ENCODE peak calls at places on chromosome 12, in ten cellular contexts. U is H9, D is DND-41, Z is A549, I is GM23338, A is neural progenitor cell, L is K562, T is GM23248, C is PC-3, S is trophoblast cell. F is an unnamed sample.

GRCh38 chr12:62891805-62892549 is 43.0 kb downstream of the PPM1H start:
- DNase-seq in A (no peak), Z (no peak), L (no peak), I (no peak), C (no peak), S (peak; percentile 29), T (no peak), D (no peak), U (no peak), F (no peak)

GRCh38 chr12:109961201-109961600 is 35.0 kb downstream of the GIT2 start:
- DNase-seq in A (no peak), C (no peak), L (no peak), U (no peak), T (no peak), Z (no peak), D (no peak), I (no peak), S (no peak), F (no peak)

GRCh38 chr12:28127455-28127854 is 62.8 kb upstream of the CCDC91 start:
- DNase-seq in U (no peak), S (no peak), Z (no peak), L (no peak), I (no peak), C (peak; percentile 61), T (no peak), D (no peak), A (no peak), F (no peak)

GRCh38 chr12:46490635-46491034 is 118.1 kb upstream of the SLC38A2 start:
- DNase-seq in D (no peak), S (no peak), I (no peak), Z (no peak), A (no peak), T (peak; percentile 62), L (no peak), C (peak; percentile 36), U (no peak), F (peak; percentile 20)

GRCh38 chr12:25677180-25677937 is 124.3 kb upstream of the LMNTD1 start:
- DNase-seq in S (peak; percentile 81), U (no peak), A (no peak), C (peak; percentile 46), D (no peak), T (peak; percentile 37), L (no peak), Z (peak; percentile 13), I (no peak), F (no peak)

GRCh38 chr12:127811988-127812387 is 455.0 kb upstream of the TMEM132C start:
- DNase-seq in D (no peak), I (peak; percentile 4), U (peak; percentile 43), L (no peak), C (no peak), A (peak; percentile 45), S (no peak), T (peak; percentile 94), Z (no peak), F (no peak)

GRCh38 chr12:49565119-49565955 is 2.6 kb downstream of the MCRS1 start:
- DNase-seq in A (no peak), T (no peak), U (no peak), C (no peak), Z (no peak), L (no peak), S (no peak), D (no peak), I (no peak), F (no peak)

GRCh38 chr12:53795927-53796326 is 44.1 kb upstream of the CISTR start:
- DNase-seq in S (no peak), Z (no peak), T (no peak), L (no peak), I (no peak), C (no peak), U (no peak), A (peak; percentile 8), D (no peak), F (no peak)

GRCh38 chr12:6377667-6377994 is 2.3 kb upstream of the SCNN1A start:
- DNase-seq in S (no peak), L (no peak), U (peak; percentile 32), D (no peak), C (no peak), T (no peak), Z (peak; percentile 51), A (no peak), I (no peak), F (no peak)

GRCh38 chr12:67222302-67222701 is 46.9 kb upstream of the CAND1 start:
- DNase-seq in S (peak; percentile 13), U (no peak), D (no peak), L (no peak), I (peak; percentile 75), T (peak; percentile 44), A (peak; percentile 41), C (peak; percentile 63), Z (peak; percentile 38), F (no peak)

GRCh38 chr12:11668611-11669010 is 19.1 kb downstream of the ETV6 start:
- DNase-seq in S (no peak), D (no peak), L (no peak), A (no peak), C (peak; percentile 3), T (no peak), Z (no peak), I (no peak), U (no peak), F (no peak)

GRCh38 chr12:63876980-63877379 is 32.5 kb downstream of the SRGAP1 start:
- DNase-seq in A (no peak), C (no peak), Z (peak; percentile 26), I (no peak), S (peak; percentile 11), D (no peak), T (no peak), L (no peak), U (no peak), F (no peak)

GRCh38 chr12:10372534-10372931 is 17.3 kb downstream of the KLRK1 start:
- DNase-seq in I (no peak), T (no peak), L (no peak), Z (no peak), D (no peak), S (no peak), A (no peak), C (no peak), U (no peak), F (no peak)
- H3K4me2 ChIP-seq in I (peak overlapping the region; percentile 66), T (no peak overlapping the region), L (no peak overlapping the region), Z (peak overlapping the region; percentile 54), D (no peak overlapping the region), S (no peak overlapping the region), A (no peak overlapping the region), C (no peak overlapping the region), U (no peak overlapping the region), F (no peak overlapping the region)

GRCh38 chr12:29578731-29579130 is 81.2 kb upstream of the OVCH1 start:
- DNase-seq in C (peak; percentile 59), S (no peak), T (peak; percentile 5), Z (no peak), D (no peak), I (no peak), U (no peak), L (no peak), A (no peak), F (peak; percentile 22)

GRCh38 chr12:29578070-29578469 is 80.6 kb upstream of the OVCH1 start:
- DNase-seq in C (no peak), A (no peak), L (no peak), S (no peak), D (no peak), Z (no peak), I (no peak), U (no peak), T (no peak), F (peak; percentile 93)

GRCh38 chr12:29569392-29569791 is 71.9 kb upstream of the OVCH1 start:
- DNase-seq in U (no peak), A (no peak), S (no peak), D (no peak), I (no peak), C (peak; percentile 44), L (no peak), T (peak; percentile 63), Z (no peak), F (peak; percentile 24)

GRCh38 chr12:29572938-29573337 is 75.5 kb upstream of the OVCH1 start:
- DNase-seq in I (no peak), A (no peak), D (no peak), Z (no peak), T (no peak), S (no peak), U (no peak), C (no peak), L (no peak), F (no peak)

GRCh38 chr12:29574500-29574899 is 77.0 kb upstream of the OVCH1 start:
- DNase-seq in A (no peak), U (no peak), C (no peak), L (no peak), S (no peak), Z (no peak), T (no peak), D (no peak), I (no peak), F (no peak)
- H3K4me2 ChIP-seq in A (no peak overlapping the region), U (no peak overlapping the region), C (no peak overlapping the region), L (no peak overlapping the region), S (no peak overlapping the region), Z (no peak overlapping the region), T (no peak overlapping the region), D (no peak overlapping the region), I (no peak overlapping the region), F (no peak overlapping the region)

GRCh38 chr12:128914908-128915563 is 61.8 kb downstream of the GLT1D1 start:
- DNase-seq in Z (no peak), L (no peak), S (no peak), T (no peak), A (no peak), I (no peak), U (no peak), C (no peak), D (peak; percentile 75), F (no peak)
- H3K4me2 ChIP-seq in Z (no peak overlapping the region), L (no peak overlapping the region), S (no peak overlapping the region), T (no peak overlapping the region), A (no peak overlapping the region), I (no peak overlapping the region), U (no peak overlapping the region), C (no peak overlapping the region), D (peak overlapping the region; percentile 39), F (no peak overlapping the region)

GRCh38 chr12:120668797-120669054 is 18.2 kb upstream of the MLEC start:
- DNase-seq in D (no peak), T (no peak), S (no peak), U (no peak), C (no peak), A (no peak), Z (no peak), I (no peak), L (no peak), F (no peak)
- H3K4me2 ChIP-seq in D (no peak overlapping the region), T (no peak overlapping the region), S (no peak overlapping the region), U (peak overlapping the region; percentile 12), C (no peak overlapping the region), A (peak overlapping the region; percentile 63), Z (no peak overlapping the region), I (peak overlapping the region; percentile 75), L (no peak overlapping the region), F (no peak overlapping the region)